ENCODE peak calls at places on chromosome 2, in ten cellular contexts. One of them, this sample, is unnamed. For H3K36me3, the result is how much of the 10 kb centered on the place peaks cover.

GRCh38 chr2:211823886-211824479 is 714.6 kb downstream of the ERBB4 start:
- DNase-seq in CD8-positive, alpha-beta memory T cell: no peak
- DNase-seq in bronchial epithelial cell: no peak
- DNase-seq in uterus: no peak
- DNase-seq in pancreas: no peak
- DNase-seq in psoas muscle: no peak
- DNase-seq in tibial nerve: no peak
- DNase-seq in astrocyte: no peak
- DNase-seq in effector memory CD4-positive, alpha-beta T cell: no peak
- DNase-seq in right atrium auricular region: no peak
- DNase-seq in this sample: no peak

GRCh38 chr2:181626671-181627070 is 30.2 kb downstream of the CERKL start:
- DNase-seq in CD8-positive, alpha-beta memory T cell: no peak
- DNase-seq in bronchial epithelial cell: no peak
- DNase-seq in uterus: no peak
- DNase-seq in pancreas: no peak
- DNase-seq in psoas muscle: no peak
- DNase-seq in tibial nerve: no peak
- DNase-seq in astrocyte: no peak
- DNase-seq in effector memory CD4-positive, alpha-beta T cell: no peak
- DNase-seq in right atrium auricular region: no peak
- DNase-seq in this sample: no peak

GRCh38 chr2:133812826-133813617 is 244.8 kb upstream of the NCKAP5 start:
- DNase-seq in CD8-positive, alpha-beta memory T cell: no peak
- DNase-seq in bronchial epithelial cell: peak
- DNase-seq in uterus: no peak
- DNase-seq in pancreas: no peak
- DNase-seq in psoas muscle: no peak
- DNase-seq in tibial nerve: no peak
- DNase-seq in astrocyte: peak
- DNase-seq in effector memory CD4-positive, alpha-beta T cell: no peak
- DNase-seq in right atrium auricular region: no peak
- DNase-seq in this sample: no peak

GRCh38 chr2:59726226-59726800 is 827.1 kb downstream of the BCL11A start:
- DNase-seq in CD8-positive, alpha-beta memory T cell: no peak
- DNase-seq in bronchial epithelial cell: no peak
- DNase-seq in uterus: no peak
- DNase-seq in pancreas: no peak
- DNase-seq in psoas muscle: no peak
- DNase-seq in tibial nerve: no peak
- DNase-seq in astrocyte: no peak
- DNase-seq in effector memory CD4-positive, alpha-beta T cell: no peak
- DNase-seq in right atrium auricular region: no peak
- DNase-seq in this sample: no peak

GRCh38 chr2:181813963-181814565 is 77.5 kb upstream of the ITPRID2 start:
- DNase-seq in CD8-positive, alpha-beta memory T cell: no peak
- DNase-seq in bronchial epithelial cell: no peak
- DNase-seq in uterus: no peak
- DNase-seq in pancreas: no peak
- DNase-seq in psoas muscle: no peak
- DNase-seq in tibial nerve: no peak
- DNase-seq in astrocyte: peak
- DNase-seq in effector memory CD4-positive, alpha-beta T cell: no peak
- DNase-seq in right atrium auricular region: no peak
- DNase-seq in this sample: no peak

GRCh38 chr2:95050385-95051300 is 25.1 kb downstream of the MAL start:
- DNase-seq in CD8-positive, alpha-beta memory T cell: no peak
- DNase-seq in bronchial epithelial cell: no peak
- DNase-seq in uterus: no peak
- DNase-seq in pancreas: no peak
- DNase-seq in psoas muscle: no peak
- DNase-seq in tibial nerve: no peak
- DNase-seq in astrocyte: no peak
- DNase-seq in effector memory CD4-positive, alpha-beta T cell: no peak
- DNase-seq in right atrium auricular region: no peak
- DNase-seq in this sample: no peak

GRCh38 chr2:170362895-170363582 is 185.1 kb downstream of the MYO3B start:
- DNase-seq in CD8-positive, alpha-beta memory T cell: no peak
- DNase-seq in bronchial epithelial cell: no peak
- DNase-seq in uterus: no peak
- DNase-seq in pancreas: no peak
- DNase-seq in psoas muscle: no peak
- DNase-seq in tibial nerve: no peak
- DNase-seq in astrocyte: no peak
- DNase-seq in effector memory CD4-positive, alpha-beta T cell: no peak
- DNase-seq in right atrium auricular region: no peak
- DNase-seq in this sample: no peak

GRCh38 chr2:10839813-10840212 is 27.2 kb upstream of the PDIA6 start:
- DNase-seq in CD8-positive, alpha-beta memory T cell: no peak
- DNase-seq in bronchial epithelial cell: no peak
- DNase-seq in uterus: no peak
- DNase-seq in pancreas: no peak
- DNase-seq in psoas muscle: no peak
- DNase-seq in tibial nerve: no peak
- DNase-seq in astrocyte: no peak
- DNase-seq in effector memory CD4-positive, alpha-beta T cell: no peak
- DNase-seq in right atrium auricular region: no peak
- DNase-seq in this sample: no peak

GRCh38 chr2:6864938-6865345 is 765 bp downstream of the CMPK2 start:
- DNase-seq in CD8-positive, alpha-beta memory T cell: no peak
- DNase-seq in bronchial epithelial cell: no peak
- DNase-seq in uterus: peak
- DNase-seq in pancreas: no peak
- DNase-seq in psoas muscle: no peak
- DNase-seq in tibial nerve: no peak
- DNase-seq in astrocyte: no peak
- DNase-seq in effector memory CD4-positive, alpha-beta T cell: no peak
- DNase-seq in right atrium auricular region: no peak
- DNase-seq in this sample: no peak

GRCh38 chr2:203636896-203637818 is 69.3 kb upstream of the CD28 start:
- DNase-seq in CD8-positive, alpha-beta memory T cell: no peak
- DNase-seq in bronchial epithelial cell: no peak
- DNase-seq in uterus: no peak
- DNase-seq in pancreas: no peak
- DNase-seq in psoas muscle: no peak
- DNase-seq in tibial nerve: no peak
- DNase-seq in astrocyte: no peak
- DNase-seq in effector memory CD4-positive, alpha-beta T cell: no peak
- DNase-seq in right atrium auricular region: no peak
- DNase-seq in this sample: no peak

GRCh38 chr2:172938713-172939375 is 136.8 kb upstream of the MAP3K20 start:
- DNase-seq in CD8-positive, alpha-beta memory T cell: no peak
- DNase-seq in bronchial epithelial cell: no peak
- DNase-seq in uterus: no peak
- DNase-seq in pancreas: no peak
- DNase-seq in psoas muscle: no peak
- DNase-seq in tibial nerve: no peak
- DNase-seq in astrocyte: peak
- DNase-seq in effector memory CD4-positive, alpha-beta T cell: no peak
- DNase-seq in right atrium auricular region: no peak
- DNase-seq in this sample: no peak

GRCh38 chr2:187545238-187545751 is 8.9 kb downstream of the TFPI start:
- DNase-seq in CD8-positive, alpha-beta memory T cell: no peak
- DNase-seq in bronchial epithelial cell: no peak
- DNase-seq in uterus: no peak
- DNase-seq in pancreas: no peak
- DNase-seq in psoas muscle: no peak
- DNase-seq in tibial nerve: no peak
- DNase-seq in astrocyte: peak
- DNase-seq in effector memory CD4-positive, alpha-beta T cell: no peak
- DNase-seq in right atrium auricular region: no peak
- DNase-seq in this sample: no peak

GRCh38 chr2:238900511-238900910 is 52.6 kb downstream of the TWIST2 start:
- DNase-seq in CD8-positive, alpha-beta memory T cell: no peak
- DNase-seq in bronchial epithelial cell: no peak
- DNase-seq in uterus: no peak
- DNase-seq in pancreas: no peak
- DNase-seq in psoas muscle: no peak
- DNase-seq in tibial nerve: no peak
- DNase-seq in astrocyte: no peak
- DNase-seq in effector memory CD4-positive, alpha-beta T cell: no peak
- DNase-seq in right atrium auricular region: no peak
- DNase-seq in this sample: no peak

GRCh38 chr2:105604938-105605337 is 139.8 kb upstream of the NCK2 start:
- DNase-seq in CD8-positive, alpha-beta memory T cell: no peak
- DNase-seq in bronchial epithelial cell: no peak
- DNase-seq in uterus: no peak
- DNase-seq in pancreas: no peak
- DNase-seq in psoas muscle: no peak
- DNase-seq in tibial nerve: no peak
- DNase-seq in astrocyte: no peak
- DNase-seq in effector memory CD4-positive, alpha-beta T cell: no peak
- DNase-seq in right atrium auricular region: no peak
- DNase-seq in this sample: peak

GRCh38 chr2:121791253-121791652 is 35.8 kb downstream of the TSN start:
- DNase-seq in CD8-positive, alpha-beta memory T cell: no peak
- DNase-seq in bronchial epithelial cell: no peak
- DNase-seq in uterus: no peak
- DNase-seq in pancreas: no peak
- DNase-seq in psoas muscle: no peak
- DNase-seq in tibial nerve: no peak
- DNase-seq in astrocyte: no peak
- DNase-seq in effector memory CD4-positive, alpha-beta T cell: no peak
- DNase-seq in right atrium auricular region: no peak
- DNase-seq in this sample: no peak

GRCh38 chr2:95333888-95334338 is 36.8 kb downstream of the KCNIP3 start:
- DNase-seq in CD8-positive, alpha-beta memory T cell: no peak
- DNase-seq in bronchial epithelial cell: peak
- DNase-seq in uterus: peak
- DNase-seq in pancreas: peak
- DNase-seq in psoas muscle: peak
- DNase-seq in tibial nerve: peak
- DNase-seq in astrocyte: peak
- DNase-seq in effector memory CD4-positive, alpha-beta T cell: no peak
- DNase-seq in right atrium auricular region: no peak
- DNase-seq in this sample: no peak

DNA sequence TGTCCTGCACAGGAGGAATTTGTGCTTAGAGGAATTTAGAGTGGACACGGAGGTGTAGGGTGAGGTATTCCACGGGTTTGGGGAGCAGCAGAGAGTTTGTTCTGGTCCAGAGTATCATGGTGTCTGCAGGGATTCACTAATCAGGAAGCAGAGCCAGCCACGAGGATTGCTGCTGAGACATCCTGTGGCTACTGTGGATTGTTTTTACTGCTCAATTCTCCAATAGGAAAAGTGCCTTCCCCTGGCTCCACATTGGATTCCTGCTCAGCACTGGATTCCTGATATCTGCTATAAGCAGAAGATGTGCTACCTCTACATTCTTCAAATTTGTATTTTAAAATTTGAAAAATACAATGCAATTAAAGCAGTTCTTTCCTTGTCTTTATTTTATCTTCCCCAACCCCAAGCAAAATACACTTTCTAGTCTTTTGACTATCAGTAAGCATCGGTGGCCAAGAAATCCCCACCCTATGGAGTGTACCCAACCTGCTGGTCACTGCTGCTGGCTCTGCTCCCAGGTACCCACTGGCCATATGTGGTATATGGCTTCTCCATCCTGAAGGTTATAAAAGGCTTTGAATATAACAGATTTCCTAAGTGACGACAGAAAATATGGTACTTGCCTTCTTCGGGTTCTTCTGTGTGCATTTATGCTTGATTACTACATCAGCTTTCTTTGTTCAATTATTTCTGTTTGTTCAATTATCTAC is 1403.0 kb upstream of the NXPH2 start:
- DNase-seq in CD8-positive, alpha-beta memory T cell: no peak
- DNase-seq in bronchial epithelial cell: no peak
- DNase-seq in uterus: no peak
- DNase-seq in pancreas: no peak
- DNase-seq in psoas muscle: no peak
- DNase-seq in tibial nerve: no peak
- DNase-seq in astrocyte: no peak
- DNase-seq in effector memory CD4-positive, alpha-beta T cell: no peak
- DNase-seq in right atrium auricular region: no peak
- DNase-seq in this sample: no peak
- H3K36me3 ChIP-seq in CD8-positive, alpha-beta memory T cell: under half
- H3K36me3 ChIP-seq in bronchial epithelial cell: under half
- H3K36me3 ChIP-seq in uterus: under half
- H3K36me3 ChIP-seq in pancreas: under half
- H3K36me3 ChIP-seq in psoas muscle: under half
- H3K36me3 ChIP-seq in tibial nerve: under half
- H3K36me3 ChIP-seq in astrocyte: under half
- H3K36me3 ChIP-seq in effector memory CD4-positive, alpha-beta T cell: under half
- H3K36me3 ChIP-seq in right atrium auricular region: under half
- H3K36me3 ChIP-seq in this sample: under half

GRCh38 chr2:43129676-43130547 is 96.5 kb downstream of the ZFP36L2 start:
- DNase-seq in CD8-positive, alpha-beta memory T cell: peak
- DNase-seq in bronchial epithelial cell: no peak
- DNase-seq in uterus: no peak
- DNase-seq in pancreas: no peak
- DNase-seq in psoas muscle: peak
- DNase-seq in tibial nerve: no peak
- DNase-seq in astrocyte: peak
- DNase-seq in effector memory CD4-positive, alpha-beta T cell: peak
- DNase-seq in right atrium auricular region: no peak
- DNase-seq in this sample: no peak
- H3K4me3 ChIP-seq in CD8-positive, alpha-beta memory T cell: peak
- H3K4me3 ChIP-seq in bronchial epithelial cell: no peak
- H3K4me3 ChIP-seq in uterus: no peak
- H3K4me3 ChIP-seq in pancreas: no peak
- H3K4me3 ChIP-seq in psoas muscle: no peak
- H3K4me3 ChIP-seq in tibial nerve: no peak
- H3K4me3 ChIP-seq in astrocyte: no peak
- H3K4me3 ChIP-seq in effector memory CD4-positive, alpha-beta T cell: no peak
- H3K4me3 ChIP-seq in right atrium auricular region: no peak
- H3K4me3 ChIP-seq in this sample: no peak

GRCh38 chr2:32430804-32431203 is 74.0 kb downstream of the BIRC6 start:
- DNase-seq in CD8-positive, alpha-beta memory T cell: no peak
- DNase-seq in bronchial epithelial cell: no peak
- DNase-seq in uterus: no peak
- DNase-seq in pancreas: no peak
- DNase-seq in psoas muscle: no peak
- DNase-seq in tibial nerve: no peak
- DNase-seq in astrocyte: no peak
- DNase-seq in effector memory CD4-positive, alpha-beta T cell: no peak
- DNase-seq in right atrium auricular region: no peak
- DNase-seq in this sample: no peak

GRCh38 chr2:32442020-32442467 is 85.2 kb downstream of the BIRC6 start:
- DNase-seq in CD8-positive, alpha-beta memory T cell: no peak
- DNase-seq in bronchial epithelial cell: no peak
- DNase-seq in uterus: no peak
- DNase-seq in pancreas: no peak
- DNase-seq in psoas muscle: no peak
- DNase-seq in tibial nerve: no peak
- DNase-seq in astrocyte: no peak
- DNase-seq in effector memory CD4-positive, alpha-beta T cell: no peak
- DNase-seq in right atrium auricular region: no peak
- DNase-seq in this sample: no peak

GRCh38 chr2:32436150-32436549 is 79.3 kb downstream of the BIRC6 start:
- DNase-seq in CD8-positive, alpha-beta memory T cell: no peak
- DNase-seq in bronchial epithelial cell: no peak
- DNase-seq in uterus: no peak
- DNase-seq in pancreas: no peak
- DNase-seq in psoas muscle: no peak
- DNase-seq in tibial nerve: no peak
- DNase-seq in astrocyte: no peak
- DNase-seq in effector memory CD4-positive, alpha-beta T cell: no peak
- DNase-seq in right atrium auricular region: no peak
- DNase-seq in this sample: no peak
- H3K36me3 ChIP-seq in CD8-positive, alpha-beta memory T cell: under half
- H3K36me3 ChIP-seq in bronchial epithelial cell: under half
- H3K36me3 ChIP-seq in uterus: under half
- H3K36me3 ChIP-seq in pancreas: under half
- H3K36me3 ChIP-seq in psoas muscle: half or more
- H3K36me3 ChIP-seq in tibial nerve: under half
- H3K36me3 ChIP-seq in astrocyte: under half
- H3K36me3 ChIP-seq in effector memory CD4-positive, alpha-beta T cell: under half
- H3K36me3 ChIP-seq in right atrium auricular region: half or more
- H3K36me3 ChIP-seq in this sample: under half

GRCh38 chr2:168114021-168114420 is 133.4 kb downstream of the STK39 start:
- DNase-seq in CD8-positive, alpha-beta memory T cell: no peak
- DNase-seq in bronchial epithelial cell: no peak
- DNase-seq in uterus: no peak
- DNase-seq in pancreas: no peak
- DNase-seq in psoas muscle: no peak
- DNase-seq in tibial nerve: no peak
- DNase-seq in astrocyte: no peak
- DNase-seq in effector memory CD4-positive, alpha-beta T cell: no peak
- DNase-seq in right atrium auricular region: no peak
- DNase-seq in this sample: no peak
- H3K4me3 ChIP-seq in CD8-positive, alpha-beta memory T cell: no peak
- H3K4me3 ChIP-seq in bronchial epithelial cell: no peak
- H3K4me3 ChIP-seq in uterus: no peak
- H3K4me3 ChIP-seq in pancreas: no peak
- H3K4me3 ChIP-seq in psoas muscle: no peak
- H3K4me3 ChIP-seq in tibial nerve: no peak
- H3K4me3 ChIP-seq in astrocyte: no peak
- H3K4me3 ChIP-seq in effector memory CD4-positive, alpha-beta T cell: no peak
- H3K4me3 ChIP-seq in right atrium auricular region: no peak
- H3K4me3 ChIP-seq in this sample: no peak